ENCODE peak calls at places on chromosomes 5 and 9, in five cellular contexts. J, M, V, B and F are unnamed samples.

GRCh38 chr5:34057118-34057517 is 14.1 kb upstream of the C1QTNF3 start:
- DNase-seq in V (no peak), J (no peak), M (no peak), B (no peak), F (no peak)

GRCh38 chr9:72680593-72681317 is 159.3 kb downstream of the TMC1 start:
- DNase-seq in J (no peak), M (no peak), V (no peak), B (no peak), F (no peak)

GRCh38 chr5:154844800-154845199 is 5.6 kb downstream of the FAXDC2 start:
- DNase-seq in V (no peak), M (peak), B (peak), J (no peak), F (no peak)

GRCh38 chr9:114721491-114722362 is 39.7 kb upstream of the TEX48 start:
- DNase-seq in V (no peak), B (no peak), M (peak), J (no peak), F (no peak)

GRCh38 chr5:150522504-150523464 is 14.9 kb downstream of the NDST1 start:
- DNase-seq in B (no peak), M (peak), V (no peak), J (no peak), F (no peak)

GRCh38 chr5:77138981-77139380 is 51.9 kb upstream of the ZBED3 start:
- DNase-seq in M (no peak), J (no peak), B (peak), V (no peak), F (peak)

GRCh38 chr9:93684161-93684765 is 107.9 kb downstream of the PHF2 start:
- DNase-seq in M (no peak), J (no peak), B (no peak), V (no peak), F (no peak)

GRCh38 chr5:87311400-87312279 is 44.0 kb downstream of the RASA1 start:
- DNase-seq in B (no peak), J (no peak), M (no peak), V (no peak), F (no peak)

GRCh38 chr5:5686356-5686755 is 263.9 kb downstream of the ICE1 start:
- DNase-seq in V (no peak), B (no peak), M (no peak), J (no peak), F (no peak)

GRCh38 chr5:112005533-112005926 is 248.5 kb upstream of the NREP start:
- DNase-seq in M (no peak), J (no peak), B (no peak), V (no peak), F (no peak)
- H3K27ac ChIP-seq in M (no peak), J (no peak), B (no peak), V (no peak), F (no peak)

DNA sequence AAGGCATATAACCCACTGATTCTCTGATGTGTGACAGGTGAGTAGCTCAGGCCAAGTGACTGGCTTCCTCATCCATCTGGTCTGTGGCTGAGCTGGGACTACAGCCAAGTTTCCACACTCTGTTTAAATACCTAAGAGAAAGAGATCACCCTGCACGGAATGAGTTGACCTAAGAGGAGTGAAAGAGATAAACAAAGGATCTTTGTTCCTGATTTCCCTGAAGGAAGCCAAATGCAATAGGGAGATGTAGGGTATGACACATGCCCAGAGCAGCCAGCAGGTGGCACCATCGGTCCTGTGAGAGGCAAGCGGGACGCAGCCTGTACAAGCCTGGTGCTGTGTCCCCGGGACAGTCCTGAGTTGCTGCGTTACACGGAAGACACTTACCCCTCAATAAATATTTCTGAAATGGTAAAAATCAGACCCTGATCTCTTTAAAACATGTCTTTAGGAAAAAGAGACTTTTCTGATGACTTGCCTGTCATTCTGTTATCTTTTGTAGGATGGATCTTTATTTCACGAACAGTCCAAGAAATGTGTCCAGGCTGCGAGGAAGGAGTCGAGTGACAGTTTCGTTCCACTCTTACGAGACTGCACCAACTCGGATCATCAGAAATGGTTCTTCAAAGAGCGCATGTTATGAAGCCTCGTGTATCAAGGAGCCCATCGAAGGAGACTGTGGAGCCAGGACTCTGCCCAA is 41.1 kb downstream of the GALNT12 start:
- DNase-seq in B (peak), M (peak), J (peak), V (peak), F (peak)
- H3K4me3 ChIP-seq in B (no peak), M (no peak), J (peak), V (peak), F (peak)

DNA sequence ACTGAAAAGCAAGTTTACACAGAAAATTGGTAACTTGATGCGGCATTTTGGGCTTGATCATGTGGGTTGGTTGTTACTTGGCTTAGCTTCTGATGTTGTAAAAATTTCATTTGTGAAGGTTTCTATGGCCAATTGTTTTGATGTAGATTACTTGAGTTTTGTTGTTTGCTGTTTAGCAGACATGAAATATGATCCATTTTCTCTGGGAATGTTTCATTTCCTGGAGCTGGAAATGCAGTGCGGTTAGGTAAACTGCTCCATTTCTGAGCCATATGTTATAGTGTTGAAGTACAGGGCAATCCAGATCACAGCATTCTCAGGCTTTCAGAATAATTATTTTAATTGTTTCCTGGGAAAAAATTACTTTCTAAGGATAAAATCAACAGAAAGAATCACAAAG is 396.9 kb downstream of the ENC1 start:
- DNase-seq in B (no peak), V (no peak), M (peak), J (no peak), F (no peak)
- H3K27ac ChIP-seq in B (no peak), V (no peak), M (peak), J (no peak), F (no peak)

GRCh38 chr5:149413477-149414210 is 34.6 kb upstream of the IL17B start:
- DNase-seq in B (no peak), V (no peak), M (no peak), J (peak), F (no peak)

GRCh38 chr5:149416977-149417713 is 38.1 kb upstream of the IL17B start:
- DNase-seq in J (peak), V (no peak), B (peak), M (no peak), F (no peak)

GRCh38 chr5:149414405-149415244 is 35.5 kb upstream of the IL17B start:
- DNase-seq in V (no peak), M (no peak), J (peak), B (no peak), F (no peak)

GRCh38 chr5:149417714-149418368 is 38.7 kb upstream of the IL17B start:
- DNase-seq in B (no peak), J (peak), V (no peak), M (no peak), F (no peak)

GRCh38 chr5:149415245-149415967 is 36.3 kb upstream of the IL17B start:
- DNase-seq in J (peak), M (no peak), B (no peak), V (no peak), F (no peak)
- H3K4me3 ChIP-seq in J (peak), M (no peak), B (no peak), V (no peak), F (no peak)

GRCh38 chr5:147485046-147485445 is 24.8 kb downstream of the DPYSL3 start:
- DNase-seq in M (no peak), J (no peak), B (no peak), V (no peak), F (no peak)
- H3K27ac ChIP-seq in M (no peak), J (peak), B (peak), V (peak), F (peak)

DNA sequence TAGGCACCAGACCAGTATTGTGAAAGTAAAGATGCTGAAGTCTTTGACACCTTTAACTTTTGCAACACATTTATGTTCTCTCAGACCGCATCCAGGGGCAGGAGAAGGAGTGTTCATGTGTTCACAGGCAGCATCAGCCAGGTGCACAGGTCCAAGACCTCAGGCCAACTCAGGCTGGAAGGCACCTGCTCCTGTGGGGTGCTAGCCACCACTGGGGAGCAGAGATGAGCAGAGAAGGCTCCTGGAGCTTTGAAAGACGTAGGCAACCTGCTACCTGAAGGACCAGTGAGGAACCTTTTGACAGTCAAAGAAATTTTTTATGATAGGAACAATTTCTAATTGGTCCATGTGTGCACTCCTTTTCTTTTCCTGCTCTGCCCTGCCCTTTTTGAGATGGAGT is 35.6 kb downstream of the DAPK1 start:
- DNase-seq in J (no peak), B (no peak), V (no peak), M (no peak), F (no peak)
- H3K4me3 ChIP-seq in J (no peak), B (no peak), V (no peak), M (no peak), F (no peak)

DNA sequence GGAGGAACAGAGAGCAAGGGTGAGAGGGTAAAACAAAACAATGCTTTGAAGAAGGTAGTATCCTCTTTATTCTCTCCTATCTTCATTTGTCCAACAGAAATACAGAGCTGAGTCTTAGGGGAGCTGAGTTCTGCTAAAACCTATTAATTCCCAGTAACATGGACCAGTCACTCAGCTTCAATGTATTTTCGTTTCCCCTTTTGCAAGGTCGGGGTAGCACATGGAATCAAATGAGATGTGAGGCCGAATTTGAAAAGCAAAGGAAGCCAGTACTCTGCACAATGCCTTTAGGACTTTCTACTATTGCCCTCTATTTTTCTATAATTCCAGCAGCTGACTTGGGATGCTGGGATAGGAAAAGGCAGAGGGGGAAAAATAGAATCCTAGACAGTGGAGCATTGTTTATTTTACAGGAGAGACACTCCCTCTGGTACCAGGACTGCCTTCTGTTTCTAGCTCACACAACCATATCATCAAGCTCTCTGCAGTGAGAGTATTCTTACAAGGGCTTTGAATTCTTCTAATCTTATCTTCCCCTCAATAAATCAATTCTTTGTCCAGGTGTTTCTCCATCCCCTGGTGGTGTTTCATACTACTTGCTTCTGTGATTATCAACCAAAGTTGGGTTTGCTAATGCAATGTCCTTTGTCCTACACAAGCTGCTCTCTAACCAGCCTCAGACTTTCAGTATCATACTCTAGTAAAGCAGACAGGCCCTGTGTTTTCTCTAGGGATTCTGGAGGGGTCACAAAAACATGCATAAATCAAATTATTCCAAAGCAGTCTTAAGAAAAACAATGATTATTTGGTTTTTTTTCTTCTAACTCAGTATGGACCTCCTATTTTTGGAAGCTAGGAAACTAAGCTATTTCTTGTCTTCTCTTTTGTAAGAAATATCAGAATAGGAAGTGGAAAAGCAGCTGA is 341.5 kb downstream of the OSTF1 start:
- DNase-seq in J (no peak), M (no peak), B (no peak), V (no peak), F (no peak)
- H3K27ac ChIP-seq in J (no peak), M (no peak), B (no peak), V (peak), F (peak)